ENCODE peak calls at places on chromosomes 6 and 20, in five cellular contexts. Y is thoracic aorta, G is GM06990, K is dorsolateral prefrontal cortex, I is Caco-2. C is an unnamed sample.

GRCh38 chr6:119523546-119523945 is 174.0 kb upstream of the MAN1A1 start:
- DNase-seq in K (no peak), Y (no peak), I (no peak), G (no peak), C (no peak)

GRCh38 chr20:42598586-42598985 is 591.1 kb downstream of the PTPRT start:
- DNase-seq in Y (no peak), K (no peak), G (no peak), I (no peak), C (no peak)

GRCh38 chr20:3277686-3278465 is 38.9 kb upstream of the SLC4A11 start:
- DNase-seq in G (no peak), Y (no peak), I (peak), K (no peak), C (no peak)

GRCh38 chr20:53623454-53624206 is 30.0 kb upstream of the ZNF217 start:
- DNase-seq in K (no peak), G (peak), I (peak), Y (no peak), C (peak)

GRCh38 chr6:30600576-30600975 is 16.5 kb downstream of the PPP1R10 start:
- DNase-seq in G (no peak), I (no peak), K (no peak), Y (no peak), C (no peak)

GRCh38 chr20:23265226-23265625 is 85.4 kb upstream of the NXT1 start:
- DNase-seq in I (no peak), G (no peak), K (no peak), Y (no peak), C (no peak)

GRCh38 chr6:101348816-101349215 is 44.7 kb upstream of the GRIK2 start:
- DNase-seq in K (no peak), I (no peak), Y (no peak), G (no peak), C (no peak)

GRCh38 chr6:141624301-141624700 is 508.4 kb upstream of the GJE1 start:
- DNase-seq in G (no peak), Y (no peak), I (no peak), K (no peak), C (no peak)

GRCh38 chr6:87426789-87427188 is 19.0 kb downstream of the CFAP206 start:
- DNase-seq in Y (no peak), K (no peak), G (no peak), I (no peak), C (no peak)

GRCh38 chr6:137601471-137601870 is 107.3 kb upstream of the OLIG3 start:
- DNase-seq in K (no peak), Y (no peak), G (no peak), I (no peak), C (no peak)

DNA sequence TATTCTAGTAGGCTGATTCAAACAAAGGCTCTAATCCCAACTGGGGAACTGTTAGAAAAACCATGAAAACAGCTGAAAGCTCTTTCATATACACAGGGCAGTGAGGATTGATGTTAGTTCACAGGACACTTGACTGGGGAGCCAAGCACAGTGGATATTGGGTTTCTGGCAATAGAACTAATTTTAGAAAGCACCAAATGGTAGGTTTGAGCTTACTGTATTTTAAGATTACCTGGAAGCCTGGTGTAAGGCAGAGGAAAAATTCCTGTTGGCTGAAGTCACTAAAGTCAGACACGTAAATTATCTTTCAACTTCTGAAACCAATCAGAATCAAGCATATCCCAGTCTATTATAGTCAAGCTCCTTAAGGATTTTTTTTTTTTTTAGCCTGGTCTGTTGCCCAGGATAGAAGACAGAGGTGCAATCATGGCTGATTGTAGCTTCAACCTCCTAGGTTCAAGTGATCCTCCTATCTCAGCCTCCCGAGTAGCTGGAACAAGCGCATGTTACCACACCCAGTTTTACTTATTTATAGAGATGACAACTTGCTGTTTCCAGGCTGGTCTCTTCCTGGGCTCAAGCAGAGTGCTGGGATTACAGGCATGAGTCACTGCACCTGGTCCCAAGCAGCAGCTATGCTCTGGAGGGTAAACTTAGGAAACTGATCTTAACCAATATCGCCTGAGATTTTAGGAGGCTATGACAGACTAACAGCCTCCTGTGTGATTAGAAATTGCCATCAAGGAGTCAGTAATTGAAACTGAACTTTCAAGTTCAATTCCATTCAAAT is 32.5 kb upstream of the SYNCRIP start:
- DNase-seq in G (no peak), K (no peak), I (no peak), Y (no peak), C (peak)
- H3K4me3 ChIP-seq in G (peak), K (peak), I (no peak), Y (peak), C (no peak)

DNA sequence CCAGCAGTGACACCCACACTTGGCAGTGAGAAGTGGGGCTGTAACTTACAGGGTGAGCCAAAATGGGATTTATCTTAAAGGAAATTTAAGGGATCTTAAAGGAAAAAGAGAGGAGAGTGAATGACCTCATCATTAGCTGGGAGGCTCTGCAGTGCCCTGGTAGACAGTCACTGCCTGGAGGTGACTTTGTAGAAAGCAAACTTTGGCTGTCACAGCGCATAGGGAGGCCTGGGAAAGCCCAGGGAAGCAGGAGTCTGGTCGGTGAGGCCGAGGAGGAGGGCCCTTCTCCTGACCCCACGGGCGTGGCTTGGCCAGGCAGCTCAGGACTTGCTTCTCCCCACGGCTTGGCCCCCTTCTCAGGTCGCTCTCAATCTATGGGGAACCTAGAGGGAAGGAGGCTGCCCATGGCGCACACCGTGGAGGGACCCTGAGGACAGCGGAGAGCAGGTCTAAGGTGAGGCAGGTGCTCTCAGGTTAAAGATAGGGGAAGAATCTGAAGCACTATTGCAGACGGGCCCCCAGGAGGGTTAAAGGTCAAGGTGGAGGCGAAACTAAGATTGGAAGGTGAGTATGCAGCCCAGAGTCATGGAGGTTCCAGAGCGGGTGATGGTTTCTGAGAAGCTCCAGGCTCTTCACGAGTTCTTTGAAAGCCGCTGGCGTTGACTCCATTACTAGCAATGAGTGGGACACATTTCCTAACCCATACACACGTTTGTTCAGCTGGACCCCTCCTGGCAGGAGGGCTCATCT is 15.6 kb upstream of the RIPK1 start:
- DNase-seq in K (no peak), I (peak), Y (no peak), G (no peak), C (peak)
- H3K4me3 ChIP-seq in K (no peak), I (peak), Y (no peak), G (no peak), C (no peak)

GRCh38 chr6:7591770-7592169 is 1.8 kb downstream of the SNRNP48 start:
- DNase-seq in Y (no peak), G (no peak), I (no peak), K (no peak), C (no peak)

GRCh38 chr6:7587631-7588100 is 2.3 kb upstream of the SNRNP48 start:
- DNase-seq in Y (no peak), G (no peak), K (no peak), I (peak), C (peak)

GRCh38 chr6:7589949-7590917 is at the start of gene SNRNP48:
- DNase-seq in K (peak), I (peak), G (peak), Y (peak), C (peak)

GRCh38 chr6:7590918-7591302 is 912 bp downstream of the SNRNP48 start:
- DNase-seq in K (no peak), G (no peak), Y (no peak), I (no peak), C (peak)

GRCh38 chr6:7589221-7589620 is 777 bp upstream of the SNRNP48 start:
- DNase-seq in I (no peak), K (no peak), Y (no peak), G (no peak), C (no peak)
- H3K4me3 ChIP-seq in I (peak), K (peak), Y (peak), G (no peak), C (no peak)

DNA sequence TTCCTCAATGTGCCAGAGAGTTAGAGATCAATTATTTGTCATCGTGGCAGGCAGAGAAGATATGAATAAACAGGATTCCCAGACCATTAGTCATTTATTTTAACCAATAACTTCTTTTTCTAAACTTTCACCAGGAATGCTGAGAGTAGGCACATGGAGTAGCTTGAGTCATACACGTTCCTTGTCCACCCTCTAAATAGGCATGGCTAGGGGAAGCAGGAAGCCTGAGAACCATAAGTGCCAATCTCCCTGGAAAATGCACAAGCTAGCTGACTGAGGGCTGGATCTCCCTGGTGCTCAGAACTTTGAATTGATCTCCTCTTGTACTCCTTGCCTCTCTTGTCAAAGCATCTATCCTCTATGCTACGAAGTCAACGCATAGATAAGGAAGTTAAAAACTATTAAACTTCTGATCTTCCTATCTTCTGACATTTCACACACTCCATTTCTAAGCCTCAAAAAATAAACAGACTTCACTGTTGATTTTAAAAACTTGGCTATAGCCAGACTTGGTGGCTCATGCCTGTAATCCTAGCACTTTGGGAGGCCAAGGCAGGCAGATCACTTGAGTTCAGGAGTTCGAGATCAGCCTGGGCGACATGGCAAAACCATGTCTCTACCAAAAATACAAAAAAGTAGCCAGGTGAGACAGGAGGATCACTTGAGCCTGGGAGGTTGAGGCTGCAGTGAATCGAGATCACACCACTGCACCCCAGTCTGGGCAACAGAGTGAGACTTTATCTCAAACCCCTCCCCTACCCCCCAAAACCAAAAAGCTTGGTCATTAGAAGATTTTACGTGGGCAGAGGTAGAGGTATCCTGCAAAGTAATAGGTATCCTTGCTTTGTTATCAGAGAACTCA is 11.8 kb downstream of the ADTRP start:
- DNase-seq in I (no peak), Y (no peak), G (no peak), K (no peak), C (peak)
- H3K4me3 ChIP-seq in I (no peak), Y (no peak), G (no peak), K (no peak), C (no peak)

DNA sequence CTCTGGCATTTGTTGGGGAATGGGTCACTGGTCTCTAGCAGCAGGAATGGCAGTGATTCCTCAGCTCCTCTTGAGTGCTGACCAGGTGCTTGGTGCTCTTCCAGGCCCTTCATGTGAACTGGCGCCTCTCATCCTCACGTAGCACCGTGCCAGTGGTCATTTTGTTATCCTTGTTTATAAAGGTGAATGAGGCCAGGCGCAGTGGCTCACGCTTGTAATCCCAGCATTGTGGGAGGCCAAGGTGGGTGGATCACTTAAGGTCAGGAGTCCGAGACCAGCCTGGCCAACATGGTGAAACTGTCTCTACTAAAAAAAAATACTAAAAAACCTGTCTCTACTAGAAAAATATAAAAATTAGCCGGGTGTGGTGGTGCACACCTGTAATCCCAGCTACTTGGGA is 301.3 kb downstream of the QKI start:
- DNase-seq in K (no peak), Y (no peak), I (no peak), G (no peak), C (no peak)
- H3K4me3 ChIP-seq in K (no peak), Y (no peak), I (no peak), G (no peak), C (no peak)

GRCh38 chr6:149046822-149047246 is 270.7 kb upstream of the TAB2 start:
- DNase-seq in K (no peak), G (no peak), I (no peak), Y (no peak), C (no peak)
- H3K4me3 ChIP-seq in K (no peak), G (no peak), I (no peak), Y (no peak), C (no peak)